ENCODE peak calls at places on chromosomes 4 and X, in four cellular contexts. Z is NCI-H1105 treated with DMSO at 0.1 percent for 48 hours, N is HFFc6, U is left lung. H is an unnamed sample.

GRCh38 chrX:40300286-40300890 is 202.6 kb upstream of the BCOR start:
- DNase-seq in Z (no peak), N (no peak), U (no peak), H (no peak)

GRCh38 chrX:65926095-65927019 is 113.5 kb downstream of the VSIG4 start:
- DNase-seq in Z (no peak), N (no peak), U (no peak), H (no peak)

GRCh38 chrX:130896816-130897508 is 6.0 kb downstream of the ENOX2 start:
- DNase-seq in Z (no peak), N (no peak), U (no peak), H (no peak)

GRCh38 chrX:153375571-153375970 is 25.6 kb downstream of the PNMA6E start:
- DNase-seq in Z (no peak), N (no peak), U (no peak), H (no peak)

GRCh38 chrX:18449271-18449670 is 23.9 kb downstream of the CDKL5 start:
- DNase-seq in Z (no peak), N (no peak), U (no peak), H (no peak)

GRCh38 chr4:6926681-6927478 is 17.3 kb downstream of the TBC1D14 start:
- DNase-seq in Z (no peak), N (no peak), U (peak; percentile 83), H (peak; percentile 92)

GRCh38 chr4:77921701-77922100 is 59.1 kb downstream of the MRPL1 start:
- DNase-seq in Z (no peak), N (peak; percentile 92), U (no peak), H (no peak)

GRCh38 chrX:106952988-106953387 is 32.8 kb downstream of the CLDN2 start:
- DNase-seq in Z (peak; percentile 2), N (peak; percentile 7), U (no peak), H (no peak)

GRCh38 chrX:153499876-153500275 is 5.1 kb downstream of the BGN start:
- DNase-seq in Z (no peak), N (no peak), U (no peak), H (no peak)

GRCh38 chr4:114191496-114191895 is 212.0 kb upstream of the ARSJ start:
- DNase-seq in Z (no peak), N (no peak), U (no peak), H (no peak)

GRCh38 chr4:86759298-86759697 is 89.9 kb downstream of the SLC10A6 start:
- DNase-seq in Z (no peak), N (no peak), U (no peak), H (no peak)

GRCh38 chrX:50081282-50081955 is 119.4 kb downstream of the AKAP4 start:
- DNase-seq in Z (peak; percentile 33), N (no peak), U (peak; percentile 62), H (peak; percentile 36)

GRCh38 chr4:1611501-1611870 is 72.6 kb downstream of the FAM53A start:
- DNase-seq in Z (no peak), N (no peak), U (no peak), H (no peak)

GRCh38 chr4:7021930-7022658 is 21.1 kb upstream of the TADA2B start:
- DNase-seq in Z (no peak), N (peak; percentile 96), U (no peak), H (no peak)